ENCODE peak calls at places on chromosomes 12 and 14, in five cellular contexts. Y, A, G, W and D are unnamed samples.
A peak's percentile ranks its signal among the peaks of the same experiment; 100 is the strongest.

GRCh38 chr12:46858368-46858767 is 32.6 kb upstream of the SLC38A4 start:
- DNase-seq in Y (no peak), A (peak; percentile 69), G (no peak), W (no peak), D (no peak)

GRCh38 chr12:56836317-56836716 is 73.2 kb downstream of the HSD17B6 start:
- DNase-seq in Y (no peak), A (no peak), G (no peak), W (no peak), D (no peak)

GRCh38 chr14:60250318-60251035 is 1.5 kb downstream of the PPM1A start:
- DNase-seq in Y (no peak), A (peak; percentile 33), G (no peak), W (no peak), D (no peak)

GRCh38 chr12:8638951-8639350 is 23.7 kb downstream of the MFAP5 start:
- DNase-seq in Y (no peak), A (no peak), G (no peak), W (no peak), D (no peak)

GRCh38 chr14:89432226-89432625 is 15.2 kb upstream of the FOXN3 start:
- DNase-seq in Y (no peak), A (peak; percentile 16), G (no peak), W (no peak), D (no peak)

GRCh38 chr12:128797119-128798118 is 26.3 kb downstream of the SLC15A4 start:
- DNase-seq in Y (no peak), A (no peak), G (no peak), W (peak; percentile 81), D (no peak)

GRCh38 chr14:71586131-71586893 is 345.9 kb upstream of the RGS6 start:
- DNase-seq in Y (peak; percentile 64), A (no peak), G (peak; percentile 39), W (peak; percentile 2), D (peak; percentile 54)

GRCh38 chr14:69652942-69653680 is 41.7 kb downstream of the SUSD6 start:
- DNase-seq in Y (no peak), A (peak; percentile 18), G (no peak), W (no peak), D (no peak)

GRCh38 chr14:83874662-83875061 is 1655.3 kb upstream of the FLRT2 start:
- DNase-seq in Y (no peak), A (no peak), G (no peak), W (no peak), D (no peak)

GRCh38 chr14:67158559-67158958 is 30.7 kb upstream of the GARIN2 start:
- DNase-seq in Y (no peak), A (no peak), G (no peak), W (no peak), D (no peak)

GRCh38 chr12:105992849-105993740 is 145.7 kb downstream of the NUAK1 start:
- DNase-seq in Y (no peak), A (no peak), G (no peak), W (no peak), D (no peak)

GRCh38 chr12:27667540-27667939 is 28.7 kb upstream of the REP15 start:
- DNase-seq in Y (no peak), A (no peak), G (no peak), W (peak; percentile 6), D (no peak)

GRCh38 chr12:118061876-118062791 is 1.2 kb upstream of the WSB2 start:
- DNase-seq in Y (peak; percentile 47), A (peak; percentile 85), G (peak; percentile 40), W (peak; percentile 90), D (no peak)

GRCh38 chr12:39867631-39868030 is 238.2 kb downstream of the SLC2A13 start:
- DNase-seq in Y (no peak), A (no peak), G (no peak), W (no peak), D (no peak)

GRCh38 chr12:122130150-122130549 is 43.9 kb downstream of the IL31 start:
- DNase-seq in Y (no peak), A (no peak), G (no peak), W (peak; percentile 90), D (peak; percentile 42)

GRCh38 chr12:59084758-59085383 is 164.6 kb upstream of the LRIG3 start:
- DNase-seq in Y (peak; percentile 3), A (no peak), G (no peak), W (no peak), D (no peak)

GRCh38 chr12:48349471-48349870 is 1.2 kb downstream of the ZNF641 start:
- DNase-seq in Y (no peak), A (no peak), G (no peak), W (no peak), D (no peak)

GRCh38 chr12:530871-531270 is 71.1 kb downstream of the B4GALNT3 start:
- DNase-seq in Y (no peak), A (no peak), G (no peak), W (no peak), D (no peak)

GRCh38 chr12:34348836-34349672 is 326.8 kb downstream of the ALG10 start:
- DNase-seq in Y (no peak), A (no peak), G (no peak), W (no peak), D (no peak)

GRCh38 chr12:122471324-122472226 is 29.2 kb downstream of the ZCCHC8 start:
- DNase-seq in Y (peak; percentile 63), A (peak; percentile 80), G (no peak), W (no peak), D (no peak)

GRCh38 chr12:6700646-6701051 is at the start of gene PIANP:
- DNase-seq in Y (peak; percentile 81), A (peak; percentile 72), G (no peak), W (no peak), D (peak; percentile 50)

GRCh38 chr12:65628061-65628460 is 196.2 kb upstream of the HMGA2 start:
- DNase-seq in Y (no peak), A (no peak), G (no peak), W (no peak), D (no peak)

GRCh38 chr14:80493620-80494019 is 282.3 kb upstream of the DIO2 start:
- DNase-seq in Y (no peak), A (no peak), G (no peak), W (no peak), D (no peak)

GRCh38 chr12:1439687-1440086 is 154.7 kb downstream of the FBXL14 start:
- DNase-seq in Y (peak; percentile 65), A (no peak), G (no peak), W (no peak), D (no peak)

GRCh38 chr12:27292718-27293117 is 39.9 kb upstream of the BMAL2 start:
- DNase-seq in Y (no peak), A (peak; percentile 64), G (no peak), W (no peak), D (no peak)

GRCh38 chr12:1593232-1594044 is 943 bp downstream of the FBXL14 start:
- DNase-seq in Y (peak; percentile 65), A (peak; percentile 94), G (peak; percentile 45), W (no peak), D (no peak)

GRCh38 chr12:75478395-75478794 is 2.2 kb upstream of the GLIPR1 start:
- DNase-seq in Y (no peak), A (no peak), G (no peak), W (no peak), D (no peak)

GRCh38 chr12:104910196-104910840 is 47.8 kb downstream of the SLC41A2 start:
- DNase-seq in Y (no peak), A (no peak), G (no peak), W (no peak), D (no peak)

GRCh38 chr14:31057701-31058364 is 31.7 kb upstream of the STRN3 start:
- DNase-seq in Y (no peak), A (no peak), G (no peak), W (no peak), D (no peak)

GRCh38 chr12:109737111-109737510 is 23.5 kb downstream of the FAM222A start:
- DNase-seq in Y (no peak), A (no peak), G (no peak), W (no peak), D (peak; percentile 20)

GRCh38 chr12:97275261-97276197 is 187.1 kb upstream of the RMST start:
- DNase-seq in Y (no peak), A (no peak), G (peak; percentile 82), W (no peak), D (peak; percentile 78)

GRCh38 chr12:47391566-47391965 is 311.8 kb upstream of the AMIGO2 start:
- DNase-seq in Y (no peak), A (no peak), G (no peak), W (no peak), D (no peak)

GRCh38 chr14:50335389-50335788 is 23.3 kb downstream of the DMAC2L start:
- DNase-seq in Y (peak; percentile 39), A (peak; percentile 91), G (peak; percentile 74), W (no peak), D (peak; percentile 72)

GRCh38 chr12:104535383-104535782 is 78.6 kb downstream of the CHST11 start:
- DNase-seq in Y (no peak), A (no peak), G (no peak), W (no peak), D (no peak)

GRCh38 chr14:104148433-104149277 is 10.3 kb downstream of the KIF26A start:
- DNase-seq in Y (no peak), A (no peak), G (no peak), W (no peak), D (no peak)

GRCh38 chr12:109139360-109139759 is 23.0 kb downstream of the ACACB start:
- DNase-seq in Y (no peak), A (no peak), G (no peak), W (no peak), D (no peak)

GRCh38 chr12:67042697-67043131 is 226.4 kb upstream of the CAND1 start:
- DNase-seq in Y (peak; percentile 9), A (peak; percentile 96), G (no peak), W (no peak), D (no peak)